ENCODE peak calls at places on chromosomes 1 and 21, in five cellular contexts. Y is kidney epithelial cell, G is NCI-H748 treated with DMSO at 0.1 percent for 48 hours, J is transverse colon, O is HCEC 1CT. H is an unnamed sample.

GRCh38 chr1:15799928-15800835 is 7.3 kb downstream of the UQCRHL start:
- DNase-seq in G (peak), O (peak), Y (peak), J (peak), H (peak)

GRCh38 chr1:61968869-61969268 is 225.8 kb upstream of the L1TD1 start:
- DNase-seq in J (no peak), G (no peak), O (no peak), Y (no peak), H (no peak)

GRCh38 chr1:227778401-227778947 is 37.0 kb upstream of the PRSS38 start:
- DNase-seq in O (no peak), Y (no peak), J (no peak), G (no peak), H (no peak)

GRCh38 chr1:59568158-59568935 is 246.4 kb upstream of the HOOK1 start:
- DNase-seq in J (no peak), G (no peak), Y (no peak), O (peak), H (no peak)

GRCh38 chr1:74729741-74730478 is 2.9 kb downstream of the CRYZ start:
- DNase-seq in Y (peak), O (peak), G (no peak), J (no peak), H (peak)

GRCh38 chr1:66480162-66480561 is 53.8 kb upstream of the SGIP1 start:
- DNase-seq in J (no peak), O (no peak), G (no peak), Y (no peak), H (no peak)

GRCh38 chr1:81478217-81478616 is 322.5 kb upstream of the ADGRL2 start:
- DNase-seq in J (no peak), G (no peak), O (no peak), Y (no peak), H (peak)

GRCh38 chr1:158563852-158564251 is 6.5 kb downstream of the OR6P1 start:
- DNase-seq in G (no peak), Y (no peak), O (no peak), J (no peak), H (no peak)

GRCh38 chr1:48555271-48555670 is 83.3 kb upstream of the SPATA6 start:
- DNase-seq in O (no peak), Y (no peak), G (no peak), J (no peak), H (no peak)

GRCh38 chr1:155970531-155971167 is 7.7 kb downstream of the ARHGEF2 start:
- DNase-seq in G (no peak), O (peak), Y (no peak), J (peak), H (no peak)

GRCh38 chr1:97137862-97138514 is 416.4 kb downstream of the PTBP2 start:
- DNase-seq in Y (no peak), G (peak), J (peak), O (peak), H (peak)

GRCh38 chr1:202131956-202132821 is 9.5 kb downstream of the GPR37L1 start:
- DNase-seq in Y (no peak), J (peak), O (no peak), G (no peak), H (no peak)

GRCh38 chr1:42177551-42177981 is 13.0 kb upstream of the GUCA2A start:
- DNase-seq in J (no peak), Y (peak), G (peak), O (peak), H (peak)

GRCh38 chr1:231318568-231318967 is 19.1 kb downstream of the EXOC8 start:
- DNase-seq in O (no peak), G (no peak), J (no peak), Y (no peak), H (no peak)

GRCh38 chr1:183864611-183865010 is 59.7 kb downstream of the RGL1 start:
- DNase-seq in O (no peak), G (no peak), Y (no peak), J (no peak), H (no peak)

GRCh38 chr1:9842781-9843575 is 19.2 kb upstream of the CLSTN1 start:
- DNase-seq in J (peak), Y (no peak), O (no peak), G (no peak), H (peak)

GRCh38 chr21:35658242-35658641 is 402.1 kb downstream of the SETD4 start:
- DNase-seq in Y (no peak), J (no peak), O (peak), G (no peak), H (no peak)

GRCh38 chr1:25707280-25708016 is 90.9 kb downstream of the MAN1C1 start:
- DNase-seq in Y (no peak), J (no peak), G (no peak), O (no peak), H (no peak)

GRCh38 chr1:207304710-207305151 is 16.7 kb upstream of the CD55 start:
- DNase-seq in Y (no peak), J (no peak), O (peak), G (no peak), H (peak)

GRCh38 chr1:226659136-226659535 is 79.9 kb downstream of the ITPKB start:
- DNase-seq in G (no peak), O (no peak), Y (no peak), J (no peak), H (no peak)

GRCh38 chr1:9293512-9294439 is 1.1 kb downstream of the SPSB1 start:
- DNase-seq in Y (no peak), O (peak), J (peak), G (no peak), H (peak)

GRCh38 chr1:180230416-180230790 is 339 bp downstream of the LHX4 start:
- DNase-seq in Y (no peak), O (no peak), G (no peak), J (no peak), H (no peak)

GRCh38 chr1:91161749-91162148 is 139.9 kb upstream of the ZNF644 start:
- DNase-seq in J (no peak), G (no peak), O (no peak), Y (no peak), H (no peak)

GRCh38 chr21:36891692-36892091 is 74.8 kb downstream of the HLCS start:
- DNase-seq in Y (no peak), J (no peak), G (no peak), O (no peak), H (no peak)

GRCh38 chr21:32826317-32827167 is 55.0 kb upstream of the PAXBP1 start:
- DNase-seq in G (peak), O (peak), J (peak), Y (no peak), H (peak)

GRCh38 chr1:46244656-46245371 is 2.7 kb upstream of the RAD54L start:
- DNase-seq in Y (no peak), O (peak), J (no peak), G (no peak), H (no peak)

GRCh38 chr1:177354247-177354646 is 183.5 kb downstream of the BRINP2 start:
- DNase-seq in G (no peak), J (no peak), Y (no peak), O (no peak), H (no peak)

GRCh38 chr1:156488566-156489165 is 11.9 kb downstream of the MEF2D start:
- DNase-seq in G (no peak), J (peak), O (no peak), Y (no peak), H (no peak)

GRCh38 chr1:153539395-153540093 is 1.2 kb downstream of the S100A5 start:
- DNase-seq in O (no peak), Y (no peak), G (no peak), J (no peak), H (no peak)

GRCh38 chr1:156601892-156602291 is 613 bp upstream of the GPATCH4 start:
- DNase-seq in J (no peak), G (no peak), O (no peak), Y (no peak), H (no peak)

GRCh38 chr1:8104278-8105236 is 78.4 kb upstream of the ERRFI1 start:
- DNase-seq in O (no peak), G (no peak), Y (no peak), J (no peak), H (no peak)

GRCh38 chr1:201310986-201311355 is 27.7 kb downstream of the PKP1 start:
- DNase-seq in J (no peak), O (no peak), G (peak), Y (no peak), H (peak)

GRCh38 chr1:7885513-7886298 is 32.8 kb upstream of the UTS2 start:
- DNase-seq in Y (no peak), J (peak), O (no peak), G (no peak), H (peak)

GRCh38 chr1:154863702-154864174 is 6.3 kb downstream of the KCNN3 start:
- DNase-seq in Y (no peak), J (peak), G (no peak), O (peak), H (peak)

GRCh38 chr1:237394263-237394662 is 352.3 kb downstream of the RYR2 start:
- DNase-seq in J (no peak), Y (no peak), G (no peak), O (no peak), H (no peak)

H was measured in small intestine.